ENCODE peak calls at places on chromosome 19, in four cellular contexts. One of them, this sample, is unnamed.

GRCh38 chr19:29596080-29596479 is 10.0 kb upstream of the POP4 start:
- DNase-seq in astrocyte of the spinal cord: no peak
- DNase-seq in AG04450: no peak
- DNase-seq in colonic mucosa: no peak
- DNase-seq in this sample: no peak

GRCh38 chr19:27935669-27936068 is 1277.3 kb downstream of the UQCRFS1 start:
- DNase-seq in colonic mucosa: no peak
- DNase-seq in astrocyte of the spinal cord: no peak
- DNase-seq in AG04450: no peak
- DNase-seq in this sample: no peak

GRCh38 chr19:52622261-52622660 is 15.9 kb downstream of the ZNF83 start:
- DNase-seq in colonic mucosa: no peak
- DNase-seq in astrocyte of the spinal cord: no peak
- DNase-seq in AG04450: no peak
- DNase-seq in this sample: no peak

GRCh38 chr19:49939721-49940481 is 10.6 kb upstream of the NUP62 start:
- DNase-seq in colonic mucosa: no peak
- DNase-seq in astrocyte of the spinal cord: no peak
- DNase-seq in AG04450: no peak
- DNase-seq in this sample: no peak

GRCh38 chr19:31545766-31546165 is 196.5 kb upstream of the TSHZ3 start:
- DNase-seq in AG04450: no peak
- DNase-seq in colonic mucosa: no peak
- DNase-seq in astrocyte of the spinal cord: no peak
- DNase-seq in this sample: no peak

GRCh38 chr19:23771761-23772667 is 13.3 kb upstream of the ZNF681 start:
- DNase-seq in AG04450: no peak
- DNase-seq in colonic mucosa: no peak
- DNase-seq in astrocyte of the spinal cord: no peak
- DNase-seq in this sample: no peak

GRCh38 chr19:38263696-38264485 is 482 bp upstream of the SPINT2 start:
- DNase-seq in astrocyte of the spinal cord: peak
- DNase-seq in colonic mucosa: peak
- DNase-seq in AG04450: no peak
- DNase-seq in this sample: peak

GRCh38 chr19:37519890-37520289 is 13.2 kb downstream of the ZNF793 start:
- DNase-seq in AG04450: no peak
- DNase-seq in astrocyte of the spinal cord: peak
- DNase-seq in colonic mucosa: no peak
- DNase-seq in this sample: no peak

GRCh38 chr19:3250675-3251074 is 26.2 kb downstream of the CELF5 start:
- DNase-seq in astrocyte of the spinal cord: no peak
- DNase-seq in AG04450: no peak
- DNase-seq in colonic mucosa: peak
- DNase-seq in this sample: no peak

GRCh38 chr19:52444506-52444905 is 8.8 kb upstream of the ZNF578 start:
- DNase-seq in colonic mucosa: no peak
- DNase-seq in AG04450: no peak
- DNase-seq in astrocyte of the spinal cord: no peak
- DNase-seq in this sample: no peak

GRCh38 chr19:38039966-38040365 is 133.0 kb downstream of the SIPA1L3 start:
- DNase-seq in colonic mucosa: no peak
- DNase-seq in astrocyte of the spinal cord: peak
- DNase-seq in AG04450: peak
- DNase-seq in this sample: no peak

GRCh38 chr19:57171551-57172081 is 4.3 kb upstream of the DUXA start:
- DNase-seq in colonic mucosa: peak
- DNase-seq in astrocyte of the spinal cord: peak
- DNase-seq in AG04450: no peak
- DNase-seq in this sample: no peak

GRCh38 chr19:42253245-42254082 is 1.5 kb downstream of the ERF start:
- DNase-seq in colonic mucosa: peak
- DNase-seq in astrocyte of the spinal cord: peak
- DNase-seq in AG04450: no peak
- DNase-seq in this sample: no peak

GRCh38 chr19:52658595-52658994 is 20.4 kb upstream of the ZNF83 start:
- DNase-seq in astrocyte of the spinal cord: no peak
- DNase-seq in colonic mucosa: no peak
- DNase-seq in AG04450: no peak
- DNase-seq in this sample: no peak

GRCh38 chr19:45863840-45864628 is at the start of gene FOXA3:
- DNase-seq in colonic mucosa: peak
- DNase-seq in astrocyte of the spinal cord: peak
- DNase-seq in AG04450: no peak
- DNase-seq in this sample: no peak

GRCh38 chr19:46602392-46603194 is 1.5 kb downstream of the CALM3 start:
- DNase-seq in colonic mucosa: no peak
- DNase-seq in astrocyte of the spinal cord: no peak
- DNase-seq in AG04450: no peak
- DNase-seq in this sample: no peak

GRCh38 chr19:29084266-29084665 is 128.7 kb downstream of the UQCRFS1 start:
- DNase-seq in colonic mucosa: no peak
- DNase-seq in AG04450: no peak
- DNase-seq in astrocyte of the spinal cord: no peak
- DNase-seq in this sample: no peak

GRCh38 chr19:11673608-11674041 is 65.1 kb downstream of the ZNF823 start:
- DNase-seq in colonic mucosa: peak
- DNase-seq in AG04450: no peak
- DNase-seq in astrocyte of the spinal cord: peak
- DNase-seq in this sample: no peak

GRCh38 chr19:55097864-55098715 is 19.3 kb downstream of the PPP1R12C start:
- DNase-seq in AG04450: no peak
- DNase-seq in colonic mucosa: no peak
- DNase-seq in astrocyte of the spinal cord: no peak
- DNase-seq in this sample: no peak

GRCh38 chr19:52962394-52963228 is at the start of gene ZNF816:
- DNase-seq in colonic mucosa: peak
- DNase-seq in astrocyte of the spinal cord: peak
- DNase-seq in AG04450: peak
- DNase-seq in this sample: peak

GRCh38 chr19:1776606-1777147 is 23.4 kb downstream of the ONECUT3 start:
- DNase-seq in colonic mucosa: no peak
- DNase-seq in AG04450: no peak
- DNase-seq in astrocyte of the spinal cord: no peak
- DNase-seq in this sample: no peak
- H3K4me3 ChIP-seq in colonic mucosa: no peak
- H3K4me3 ChIP-seq in AG04450: no peak
- H3K4me3 ChIP-seq in astrocyte of the spinal cord: no peak
- H3K4me3 ChIP-seq in this sample: no peak

GRCh38 chr19:19083413-19084178 is 19.8 kb downstream of the SLC25A42 start:
- DNase-seq in colonic mucosa: no peak
- DNase-seq in astrocyte of the spinal cord: no peak
- DNase-seq in AG04450: no peak
- DNase-seq in this sample: no peak

GRCh38 chr19:19078801-19079200 is 15.0 kb downstream of the SLC25A42 start:
- DNase-seq in colonic mucosa: no peak
- DNase-seq in AG04450: no peak
- DNase-seq in astrocyte of the spinal cord: no peak
- DNase-seq in this sample: no peak

GRCh38 chr19:19077103-19077502 is 13.3 kb downstream of the SLC25A42 start:
- DNase-seq in astrocyte of the spinal cord: no peak
- DNase-seq in colonic mucosa: no peak
- DNase-seq in AG04450: no peak
- DNase-seq in this sample: no peak

GRCh38 chr19:19081642-19082151 is 17.9 kb downstream of the SLC25A42 start:
- DNase-seq in colonic mucosa: no peak
- DNase-seq in AG04450: no peak
- DNase-seq in astrocyte of the spinal cord: no peak
- DNase-seq in this sample: no peak

DNA sequence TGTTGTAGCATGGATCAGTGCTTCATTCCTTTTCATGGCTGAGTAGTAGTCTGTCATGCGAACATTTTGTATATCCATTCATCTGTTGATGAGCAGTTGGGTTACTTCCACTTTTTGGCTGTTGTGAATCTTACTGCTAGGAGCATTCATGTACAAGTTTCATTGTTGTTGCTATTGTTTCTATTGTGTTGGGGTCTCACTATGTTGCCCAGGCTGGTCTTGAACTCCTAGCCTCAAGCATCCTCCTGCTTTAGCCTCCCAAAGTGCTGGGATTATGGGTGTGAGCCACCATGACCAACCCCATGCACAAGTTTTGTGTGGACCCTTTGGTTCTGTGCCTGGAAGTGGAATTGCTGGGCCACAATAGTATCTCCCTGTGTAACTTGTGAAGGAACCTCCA is 15.8 kb downstream of the SLC25A42 start:
- DNase-seq in colonic mucosa: no peak
- DNase-seq in astrocyte of the spinal cord: no peak
- DNase-seq in AG04450: no peak
- DNase-seq in this sample: no peak
- TF ChIP-seq CTCF in colonic mucosa: no peak
- TF ChIP-seq CTCF in astrocyte of the spinal cord: no peak
- TF ChIP-seq CTCF in AG04450: no peak
- TF ChIP-seq CTCF in this sample: no peak

DNA sequence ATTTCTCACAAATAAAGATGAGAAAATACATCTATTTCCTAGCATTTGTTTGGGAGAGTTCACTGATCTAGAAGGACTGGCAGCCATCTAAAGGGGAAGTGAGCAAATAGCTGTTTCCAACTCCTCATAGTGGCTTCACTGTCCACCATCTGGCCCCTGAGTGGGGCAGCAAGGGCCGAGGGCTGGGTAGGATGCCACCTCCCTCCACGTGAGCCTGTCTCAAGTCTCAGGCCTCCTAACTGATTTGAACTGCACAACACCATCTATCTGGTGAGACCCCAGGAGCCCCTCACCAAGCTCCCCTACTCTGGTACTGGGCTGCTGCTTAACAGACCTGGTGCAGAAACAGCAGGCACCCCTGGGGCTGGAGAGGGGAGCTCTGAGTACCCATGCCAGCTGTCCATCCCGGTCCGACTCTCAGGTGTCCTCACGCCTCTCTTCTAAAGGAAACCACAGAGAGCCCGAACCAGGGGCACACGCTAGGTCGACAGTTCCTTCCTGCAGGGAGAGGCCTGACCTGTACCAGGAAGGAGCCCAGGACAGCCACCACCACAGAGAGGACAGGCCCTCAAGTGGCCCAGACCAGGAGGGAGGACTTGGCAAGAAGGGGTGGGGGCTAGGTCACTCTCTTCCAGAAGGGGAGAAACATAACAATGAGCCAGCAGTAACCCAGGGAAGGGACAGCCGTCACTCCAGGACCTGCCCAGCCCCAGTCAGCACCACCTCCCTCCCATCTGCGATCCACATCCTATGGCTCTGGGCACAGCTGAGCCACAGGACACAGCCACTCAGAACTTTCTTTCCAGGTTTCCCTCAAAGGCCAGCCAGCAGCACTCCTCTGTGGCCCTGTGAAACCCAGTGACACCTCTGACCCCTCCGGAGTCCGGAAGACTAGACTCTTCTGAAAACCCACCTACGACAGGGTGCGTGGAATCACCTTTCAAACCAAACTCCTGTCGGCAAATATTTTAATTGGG is 12.9 kb upstream of the SLC35E1 start:
- DNase-seq in colonic mucosa: no peak
- DNase-seq in astrocyte of the spinal cord: no peak
- DNase-seq in AG04450: no peak
- DNase-seq in this sample: no peak
- H3K4me3 ChIP-seq in colonic mucosa: peak
- H3K4me3 ChIP-seq in astrocyte of the spinal cord: no peak
- H3K4me3 ChIP-seq in AG04450: no peak
- H3K4me3 ChIP-seq in this sample: peak

GRCh38 chr19:51224163-51224641 is 678 bp upstream of the CD33 start:
- DNase-seq in astrocyte of the spinal cord: no peak
- DNase-seq in AG04450: no peak
- DNase-seq in colonic mucosa: no peak
- DNase-seq in this sample: no peak

GRCh38 chr19:51226068-51226467 is 1.2 kb downstream of the CD33 start:
- DNase-seq in AG04450: no peak
- DNase-seq in astrocyte of the spinal cord: no peak
- DNase-seq in colonic mucosa: no peak
- DNase-seq in this sample: no peak

DNA sequence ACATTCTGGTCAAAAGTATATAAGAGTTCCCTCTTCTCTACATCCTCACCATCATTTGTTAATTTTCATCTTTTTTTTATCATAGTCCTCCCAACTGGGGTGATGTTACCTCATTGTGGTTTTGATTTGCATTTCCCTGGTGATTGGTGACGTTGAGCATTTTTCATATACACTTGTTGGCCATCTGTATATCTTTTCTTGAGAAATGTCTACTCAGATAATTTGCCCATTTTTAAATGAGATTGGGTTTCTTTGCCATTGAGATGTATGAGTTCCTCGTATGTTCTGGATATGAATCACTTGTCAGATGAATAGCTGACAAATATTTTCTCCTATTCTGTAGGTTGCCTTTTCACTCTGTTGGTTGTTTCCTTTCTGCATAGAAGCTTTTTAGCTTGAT is 2.4 kb downstream of the CD33 start:
- DNase-seq in AG04450: no peak
- DNase-seq in colonic mucosa: no peak
- DNase-seq in astrocyte of the spinal cord: no peak
- DNase-seq in this sample: no peak
- TF ChIP-seq CTCF in AG04450: no peak
- TF ChIP-seq CTCF in colonic mucosa: no peak
- TF ChIP-seq CTCF in astrocyte of the spinal cord: no peak
- TF ChIP-seq CTCF in this sample: no peak

GRCh38 chr19:36245210-36246005 is 30.5 kb downstream of the ZNF146 start:
- DNase-seq in colonic mucosa: no peak
- DNase-seq in astrocyte of the spinal cord: no peak
- DNase-seq in AG04450: no peak
- DNase-seq in this sample: no peak
- H3K4me3 ChIP-seq in colonic mucosa: no peak
- H3K4me3 ChIP-seq in astrocyte of the spinal cord: peak
- H3K4me3 ChIP-seq in AG04450: peak
- H3K4me3 ChIP-seq in this sample: peak

GRCh38 chr19:14023404-14024235 is 4.3 kb upstream of the RLN3 start:
- DNase-seq in colonic mucosa: peak
- DNase-seq in astrocyte of the spinal cord: peak
- DNase-seq in AG04450: no peak
- DNase-seq in this sample: no peak
- TF ChIP-seq CTCF in colonic mucosa: peak
- TF ChIP-seq CTCF in astrocyte of the spinal cord: peak
- TF ChIP-seq CTCF in AG04450: peak
- TF ChIP-seq CTCF in this sample: peak